ENCODE peak calls at places on chromosomes 6 and 20, in ten cellular contexts. P is esophagus squamous epithelium, N is HCT116, M is heart left ventricle, C is HepG2, O is endothelial cell of umbilical vein, Y is uterus, D is sigmoid colon, Z is esophagus muscularis mucosa, I is breast epithelium. R is an unnamed sample. For H3K4me1, the result is how much of the 10 kb centered on the place peaks cover.

GRCh38 chr20:48644286-48644828 is 183.4 kb downstream of the PREX1 start:
- DNase-seq in Y (no peak), N (no peak), M (no peak), D (no peak), Z (no peak), I (no peak), O (no peak), C (no peak), P (no peak), R (no peak)

GRCh38 chr6:34526241-34526972 is 29.7 kb downstream of the SPDEF start:
- DNase-seq in N (no peak), C (no peak), Y (no peak), D (no peak), P (no peak), Z (no peak), I (no peak), O (no peak), M (peak), R (no peak)

GRCh38 chr6:29516108-29516507 is 28.4 kb upstream of the MAS1L start:
- DNase-seq in Z (no peak), I (no peak), O (no peak), P (no peak), M (no peak), Y (no peak), C (no peak), D (no peak), N (peak), R (no peak)

GRCh38 chr6:151014404-151015150 is 149.1 kb downstream of the MTHFD1L start:
- DNase-seq in P (no peak), D (peak), Z (no peak), Y (peak), M (peak), O (peak), C (peak), I (peak), N (peak), R (peak)

GRCh38 chr6:111439169-111439568 is 43.8 kb downstream of the REV3L start:
- DNase-seq in C (no peak), Z (no peak), P (no peak), M (no peak), D (no peak), I (no peak), Y (no peak), O (no peak), N (no peak), R (no peak)

GRCh38 chr6:127880452-127880851 is 20.4 kb downstream of the THEMIS start:
- DNase-seq in C (no peak), M (no peak), Y (no peak), O (no peak), I (no peak), P (no peak), D (no peak), Z (no peak), N (no peak), R (no peak)

GRCh38 chr6:29112135-29112534 is 4.3 kb downstream of the OR2J3 start:
- DNase-seq in O (no peak), C (peak), I (no peak), M (no peak), Z (no peak), Y (no peak), D (no peak), P (no peak), N (peak), R (no peak)

GRCh38 chr20:62596486-62596885 is 45.8 kb upstream of the SLCO4A1 start:
- DNase-seq in C (no peak), N (no peak), M (peak), D (no peak), O (no peak), P (no peak), Z (no peak), I (no peak), Y (no peak), R (no peak)

GRCh38 chr6:35496036-35496850 is 636 bp downstream of the TEAD3 start:
- DNase-seq in M (no peak), P (no peak), D (peak), Y (peak), N (no peak), C (peak), Z (no peak), I (peak), O (no peak), R (no peak)

GRCh38 chr6:26019261-26019845 is 56.8 kb downstream of the TRIM38 start:
- DNase-seq in N (no peak), I (no peak), Z (no peak), D (no peak), C (no peak), M (no peak), P (no peak), O (no peak), Y (no peak), R (no peak)

GRCh38 chr6:123745877-123746276 is 57.8 kb upstream of the NKAIN2 start:
- DNase-seq in C (no peak), O (peak), Z (no peak), Y (no peak), M (no peak), I (no peak), P (no peak), D (no peak), N (no peak), R (no peak)

GRCh38 chr6:63805808-63806572 is 170.4 kb downstream of the PHF3 start:
- DNase-seq in I (no peak), O (peak), Z (no peak), P (no peak), D (no peak), Y (no peak), N (no peak), M (no peak), C (peak), R (no peak)

GRCh38 chr6:106083618-106084017 is 2.5 kb upstream of the PRDM1 start:
- DNase-seq in N (no peak), C (no peak), D (no peak), I (no peak), O (no peak), M (no peak), P (no peak), Z (peak), Y (no peak), R (no peak)

GRCh38 chr20:58604410-58604881 is 46.6 kb upstream of the STX16 start:
- DNase-seq in Z (no peak), P (no peak), O (no peak), M (no peak), I (no peak), Y (no peak), N (no peak), C (no peak), D (peak), R (no peak)

GRCh38 chr6:108707328-108707976 is 140.8 kb upstream of the ARMC2 start:
- DNase-seq in O (peak), N (no peak), Z (no peak), I (no peak), Y (no peak), C (peak), M (no peak), P (no peak), D (no peak), R (no peak)

GRCh38 chr6:6494677-6495076 is 93.8 kb upstream of the LY86 start:
- DNase-seq in Z (peak), Y (no peak), M (peak), D (no peak), O (no peak), N (peak), C (peak), P (no peak), I (no peak), R (no peak)

GRCh38 chr6:26257272-26257671 is 107.7 kb upstream of the BTN3A2 start:
- DNase-seq in I (no peak), D (no peak), Z (no peak), M (no peak), Y (no peak), C (peak), P (no peak), O (no peak), N (no peak), R (peak)

GRCh38 chr6:169905041-169905807 is 153.8 kb downstream of the ERMARD start:
- DNase-seq in O (peak), Z (no peak), M (no peak), Y (peak), D (peak), I (no peak), N (no peak), C (no peak), P (no peak), R (no peak)

GRCh38 chr20:56924976-56925695 is 296.0 kb downstream of the TFAP2C start:
- DNase-seq in I (no peak), M (no peak), N (no peak), O (no peak), Y (no peak), P (no peak), Z (no peak), C (no peak), D (peak), R (no peak)

GRCh38 chr6:39451831-39452230 is 129.3 kb upstream of the KCNK16 start:
- DNase-seq in P (no peak), O (no peak), I (no peak), M (no peak), Y (no peak), Z (no peak), N (peak), C (no peak), D (no peak), R (no peak)

GRCh38 chr6:16619017-16619416 is 142.2 kb downstream of the ATXN1 start:
- DNase-seq in I (no peak), M (no peak), P (no peak), Z (no peak), O (no peak), N (no peak), D (no peak), Y (no peak), C (no peak), R (no peak)

GRCh38 chr20:41798926-41799502 is 180.8 kb upstream of the CHD6 start:
- DNase-seq in Z (no peak), N (no peak), Y (no peak), C (no peak), I (no peak), M (no peak), P (no peak), O (no peak), D (no peak), R (no peak)

GRCh38 chr6:37566209-37566859 is 66.6 kb upstream of the CCDC167 start:
- DNase-seq in C (no peak), Y (no peak), M (peak), O (peak), D (no peak), I (no peak), P (no peak), Z (no peak), N (no peak), R (peak)

GRCh38 chr6:30836957-30837356 is 47.4 kb upstream of the DDR1 start:
- DNase-seq in I (no peak), M (no peak), O (no peak), C (no peak), Z (no peak), N (no peak), P (no peak), Y (no peak), D (no peak), R (no peak)

GRCh38 chr6:31878761-31879542 is at the start of gene SLC44A4:
- DNase-seq in Y (no peak), P (no peak), M (no peak), I (no peak), N (no peak), D (no peak), C (no peak), Z (no peak), O (no peak), R (peak)

DNA sequence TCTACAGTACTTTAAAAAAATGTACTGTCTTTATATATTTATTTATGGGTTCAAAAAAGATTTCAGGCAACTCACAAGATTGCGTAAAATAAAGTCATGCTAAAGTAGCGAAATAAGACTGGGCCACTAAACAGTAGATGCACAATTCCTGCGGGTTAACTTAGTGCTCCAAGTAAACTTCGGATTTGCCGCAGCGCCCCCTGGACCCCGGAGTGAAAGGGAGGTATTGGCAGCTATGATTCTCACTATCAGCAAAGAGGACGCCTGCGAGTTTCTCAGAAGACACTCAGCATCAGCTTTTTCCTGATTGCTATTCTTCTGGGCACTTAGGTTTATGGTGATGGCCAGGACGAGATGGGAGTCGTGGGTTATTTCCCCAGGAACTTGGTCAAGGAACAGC is 1.4 kb downstream of the OTOR start:
- DNase-seq in D (no peak), Z (no peak), N (no peak), M (no peak), O (no peak), C (peak), Y (no peak), P (no peak), I (no peak), R (no peak)
- TF ChIP-seq CTCF in D (no peak), Z (no peak), N (no peak), M (no peak), O (no peak), C (peak), Y (no peak), P (no peak), I (no peak), R (no peak)

GRCh38 chr6:56954389-56955170 is at the start of gene BEND6:
- DNase-seq in M (peak), N (no peak), D (peak), Z (no peak), I (no peak), C (peak), Y (peak), P (no peak), O (peak), R (no peak)
- TF ChIP-seq POLR2A in M (no peak), N (peak), D (no peak), Z (no peak), I (no peak), C (no peak), Y (no peak), P (no peak), O (no peak), R (no peak)

DNA sequence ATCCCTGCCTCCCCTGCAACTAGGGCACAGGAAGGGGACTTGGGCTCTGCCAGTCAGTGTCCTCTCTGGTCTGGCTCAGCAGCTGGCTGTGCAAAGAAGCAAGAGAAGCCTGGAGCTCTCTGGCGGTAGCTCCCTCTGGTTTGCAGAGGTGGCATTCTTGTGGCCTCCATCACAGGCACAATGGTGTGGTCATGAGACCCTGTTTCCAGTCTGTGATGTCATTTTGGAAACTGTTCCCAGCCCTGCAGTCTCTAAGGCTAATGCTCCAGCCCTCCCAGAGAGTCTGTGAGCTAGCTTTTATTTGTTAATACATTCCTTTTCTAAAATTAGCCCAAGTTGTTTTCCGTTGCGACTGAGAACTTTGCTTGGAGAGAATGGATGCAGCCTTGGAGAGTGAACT is 69.5 kb upstream of the FOXQ1 start:
- DNase-seq in D (no peak), M (no peak), C (no peak), Z (no peak), Y (no peak), I (no peak), P (no peak), O (no peak), N (no peak), R (no peak)
- H3K4me1 ChIP-seq in D (under half), M (under half), C (under half), Z (under half), Y (under half), I (under half), P (under half), O (under half), N (under half), R (under half)

DNA sequence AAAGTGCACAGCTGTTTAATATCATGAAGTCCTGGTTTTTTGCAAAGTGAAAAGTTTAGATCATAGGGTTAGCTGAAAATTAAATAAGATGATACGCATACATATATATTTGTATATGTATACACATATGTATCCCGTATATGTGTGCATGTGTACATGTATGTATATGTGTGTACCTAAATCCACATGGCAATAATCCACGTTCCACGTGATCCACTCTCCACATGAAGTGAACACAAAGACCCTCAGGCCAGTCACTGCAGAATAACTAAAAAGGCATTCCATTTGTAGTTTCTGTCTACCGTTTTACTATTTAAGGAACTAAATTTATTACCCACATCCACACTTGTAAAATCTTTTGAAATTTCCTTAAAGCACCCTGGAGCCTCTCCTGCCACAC is 294.9 kb downstream of the FOXA2 start:
- DNase-seq in C (no peak), P (no peak), N (no peak), D (no peak), I (no peak), O (no peak), Y (no peak), M (no peak), Z (no peak), R (no peak)
- TF ChIP-seq CTCF in C (no peak), P (no peak), N (no peak), D (no peak), I (no peak), O (no peak), Y (no peak), M (no peak), Z (no peak), R (no peak)

DNA sequence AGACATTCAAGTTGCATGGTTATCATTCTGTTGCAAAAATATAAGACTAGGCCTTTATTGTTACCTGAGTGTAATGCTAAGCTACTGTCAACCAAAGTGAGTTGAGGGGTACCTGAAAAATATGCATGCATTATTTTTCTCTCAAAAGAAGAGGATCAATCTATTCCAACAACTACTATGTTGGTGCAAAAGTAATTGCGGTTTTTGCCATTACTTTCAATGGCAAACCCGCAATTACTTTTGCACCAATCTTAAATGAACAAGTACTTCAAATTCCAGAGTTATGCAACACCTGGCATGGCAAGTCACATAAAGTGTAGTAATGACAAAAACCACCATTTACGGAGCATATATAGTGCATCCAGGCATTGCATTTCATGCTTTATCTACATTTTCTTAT is 307.0 kb upstream of the NOX3 start:
- DNase-seq in Y (no peak), I (no peak), M (no peak), O (no peak), C (no peak), P (no peak), N (no peak), D (no peak), Z (no peak), R (no peak)
- TF ChIP-seq POLR2A in Y (no peak), I (no peak), M (no peak), O (no peak), C (no peak), P (no peak), N (no peak), D (no peak), Z (no peak), R (no peak)

GRCh38 chr6:33206027-33206863 is 1.8 kb downstream of the HSD17B8 start:
- DNase-seq in O (no peak), M (no peak), Y (no peak), I (no peak), D (no peak), N (no peak), Z (no peak), P (no peak), C (no peak), R (no peak)

GRCh38 chr6:33206864-33207568 is 1.3 kb upstream of the RING1 start:
- DNase-seq in M (no peak), I (no peak), D (no peak), N (no peak), Z (no peak), C (no peak), O (peak), P (no peak), Y (no peak), R (no peak)

GRCh38 chr6:33208089-33208967 is at the start of gene RING1:
- DNase-seq in C (peak), D (peak), P (no peak), O (peak), Y (peak), N (no peak), M (peak), I (peak), Z (peak), R (peak)

GRCh38 chr6:33209856-33210255 is 1.6 kb downstream of the RING1 start:
- DNase-seq in I (no peak), M (no peak), C (no peak), Z (no peak), D (no peak), O (no peak), P (no peak), N (no peak), Y (no peak), R (no peak)

GRCh38 chr6:33207569-33208088 is 671 bp upstream of the RING1 start:
- DNase-seq in Y (peak), M (no peak), O (peak), P (no peak), C (no peak), D (peak), N (no peak), I (peak), Z (no peak), R (no peak)
- H3K4me1 ChIP-seq in Y (under half), M (under half), O (under half), P (under half), C (half or more), D (under half), N (half or more), I (under half), Z (under half), R (under half)

GRCh38 chr6:13229205-13230085 is 98.9 kb downstream of the TBC1D7 start:
- DNase-seq in D (no peak), C (peak), P (no peak), M (no peak), N (peak), Z (no peak), O (no peak), Y (no peak), I (no peak), R (peak)
- TF ChIP-seq CTCF in D (no peak), C (peak), P (no peak), M (no peak), N (peak), Z (no peak), O (no peak), Y (no peak), I (no peak), R (no peak)

DNA sequence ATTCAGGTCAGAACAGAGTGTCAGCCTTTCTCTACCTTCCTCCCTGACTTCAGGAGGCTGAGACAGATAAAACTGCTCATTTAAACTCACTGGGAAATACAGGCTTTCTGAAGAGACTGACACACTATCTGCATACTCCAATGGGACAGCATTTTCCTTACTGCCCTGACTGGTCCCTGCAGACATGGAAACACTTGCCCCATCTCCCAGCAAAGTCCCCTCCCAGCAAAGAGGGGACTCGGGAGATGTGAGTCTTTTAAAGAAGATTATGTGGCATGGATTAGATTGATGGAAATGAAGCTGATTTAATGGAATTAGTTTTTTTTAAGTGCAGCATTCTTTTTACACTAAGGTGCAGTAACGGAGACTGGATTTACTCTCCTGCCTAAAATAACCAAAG is 90.8 kb downstream of the CFAP61 start:
- DNase-seq in M (no peak), I (no peak), C (no peak), D (no peak), N (no peak), Z (no peak), P (no peak), O (no peak), Y (no peak), R (no peak)
- TF ChIP-seq POLR2A in M (no peak), I (no peak), C (no peak), D (no peak), N (no peak), Z (no peak), P (no peak), O (no peak), Y (no peak), R (no peak)

R was measured in Peyer's patch.